ENCODE peak calls at places on chromosomes 5 and 9, in ten cellular contexts. R is astrocyte of the spinal cord; E is stimulated activated CD8-positive, alpha-beta memory T cell treated with anti-CD3 and anti-CD28 coated beads, Interleukin-4, amount 100 ng/mL, for 4 hours; S is left colon; U is fibroblast of mammary gland; J is naive thymus-derived CD8-positive, alpha-beta T cell; C is dermis blood vessel endothelial cell; V is progenitor cell of endocrine pancreas; B is fibroblast of the conjunctiva; Q is mesothelial cell of epicardium. G is an unnamed sample.

GRCh38 chr5:159936686-159937329 is 20.5 kb downstream of the ADRA1B start:
- DNase-seq in R (peak; percentile 67), E (no peak), S (no peak), U (peak; percentile 86), J (no peak), C (peak; percentile 13), V (no peak), B (no peak), Q (no peak), G (no peak)

GRCh38 chr5:172429201-172429940 is 25.0 kb downstream of the SH3PXD2B start:
- DNase-seq in R (peak; percentile 54), E (no peak), S (no peak), U (peak; percentile 99), J (no peak), C (no peak), V (no peak), B (peak; percentile 71), Q (no peak), G (peak; percentile 85)

GRCh38 chr5:178237431-178238312 is 5.1 kb upstream of the PHYKPL start:
- DNase-seq in R (no peak), E (no peak), S (peak; percentile 84), U (peak; percentile 48), J (no peak), C (no peak), V (no peak), B (no peak), Q (no peak), G (no peak)

GRCh38 chr5:133366438-133366837 is 245.9 kb downstream of the FSTL4 start:
- DNase-seq in R (no peak), E (no peak), S (no peak), U (peak; percentile 11), J (no peak), C (no peak), V (no peak), B (no peak), Q (no peak), G (no peak)

GRCh38 chr5:134281081-134281480 is 55.2 kb upstream of the PPP2CA start:
- DNase-seq in R (no peak), E (no peak), S (no peak), U (no peak), J (no peak), C (no peak), V (no peak), B (no peak), Q (no peak), G (no peak)

GRCh38 chr9:114426046-114426948 is 38.5 kb upstream of the AKNA start:
- DNase-seq in R (no peak), E (no peak), S (no peak), U (no peak), J (no peak), C (no peak), V (no peak), B (no peak), Q (no peak), G (no peak)

GRCh38 chr5:143629871-143630658 is 181.9 kb upstream of the HMHB1 start:
- DNase-seq in R (peak; percentile 58), E (no peak), S (no peak), U (peak; percentile 72), J (no peak), C (no peak), V (no peak), B (no peak), Q (no peak), G (no peak)

GRCh38 chr9:120928015-120928719 is 1.6 kb upstream of the TRAF1 start:
- DNase-seq in R (no peak), E (no peak), S (peak; percentile 67), U (no peak), J (no peak), C (peak; percentile 61), V (no peak), B (no peak), Q (peak; percentile 51), G (no peak)

GRCh38 chr5:77155179-77155839 is 55.2 kb upstream of the PDE8B start:
- DNase-seq in R (no peak), E (no peak), S (no peak), U (no peak), J (peak; percentile 82), C (no peak), V (no peak), B (no peak), Q (no peak), G (no peak)

GRCh38 chr5:168883253-168883880 is 304.2 kb upstream of the PANK3 start:
- DNase-seq in R (no peak), E (no peak), S (no peak), U (no peak), J (no peak), C (no peak), V (no peak), B (no peak), Q (no peak), G (no peak)

GRCh38 chr5:117318528-117318927 is 743.9 kb upstream of the SEMA6A start:
- DNase-seq in R (no peak), E (no peak), S (no peak), U (no peak), J (no peak), C (no peak), V (no peak), B (no peak), Q (no peak), G (no peak)

G was measured in GM04503.